ENCODE peak calls at places on chromosomes 2 and 18, in five cellular contexts. O is HCT116, K is IMR-90, I is ovary, J is NB4. U is an unnamed sample.

GRCh38 chr2:196988599-196988998 is 62.1 kb upstream of the PGAP1 start:
- DNase-seq in O (no peak), K (no peak), I (no peak), J (peak; percentile 48), U (no peak)

GRCh38 chr2:62972601-62973000 is 78.0 kb upstream of the OTX1 start:
- DNase-seq in O (no peak), K (no peak), I (no peak), J (no peak), U (no peak)

GRCh38 chr2:20650412-20650879 is 452 bp downstream of the HS1BP3 start:
- DNase-seq in O (no peak), K (peak; percentile 38), I (peak; percentile 44), J (peak; percentile 48), U (no peak)

GRCh38 chr2:96822786-96823185 is 6.7 kb downstream of the CNNM3 start:
- DNase-seq in O (no peak), K (no peak), I (no peak), J (no peak), U (no peak)

GRCh38 chr2:152034257-152034801 is 64.5 kb downstream of the CACNB4 start:
- DNase-seq in O (no peak), K (no peak), I (no peak), J (no peak), U (no peak)

GRCh38 chr2:150587547-150588209 is 100.2 kb upstream of the RND3 start:
- DNase-seq in O (no peak), K (peak; percentile 65), I (no peak), J (no peak), U (no peak)

GRCh38 chr2:38875227-38875575 is 533 bp downstream of the DHX57 start:
- DNase-seq in O (no peak), K (peak; percentile 1), I (no peak), J (no peak), U (no peak)

GRCh38 chr2:86541282-86541681 is 22.0 kb downstream of the CHMP3 start:
- DNase-seq in O (no peak), K (no peak), I (no peak), J (no peak), U (no peak)

GRCh38 chr18:12886498-12887126 is 2.6 kb upstream of the PTPN2 start:
- DNase-seq in O (no peak), K (no peak), I (no peak), J (peak; percentile 72), U (no peak)

GRCh38 chr2:126600715-126601114 is 55.2 kb upstream of the GYPC start:
- DNase-seq in O (no peak), K (no peak), I (no peak), J (no peak), U (no peak)

GRCh38 chr18:1246827-1247226 is 342.2 kb downstream of the ADCYAP1 start:
- DNase-seq in O (no peak), K (no peak), I (no peak), J (no peak), U (no peak)

GRCh38 chr2:155633060-155633839 is 699.3 kb downstream of the NR4A2 start:
- DNase-seq in O (no peak), K (no peak), I (no peak), J (no peak), U (no peak)

GRCh38 chr2:226274143-226274542 is 525.5 kb downstream of the IRS1 start:
- DNase-seq in O (no peak), K (peak; percentile 15), I (no peak), J (no peak), U (no peak)

GRCh38 chr2:9380702-9381628 is 42.4 kb downstream of the ITGB1BP1 start:
- DNase-seq in O (peak; percentile 71), K (peak; percentile 95), I (no peak), J (peak; percentile 39), U (peak; percentile 70)

GRCh38 chr2:181120625-181121024 is 140.2 kb downstream of the UBE2E3 start:
- DNase-seq in O (no peak), K (no peak), I (no peak), J (no peak), U (no peak)

GRCh38 chr2:59904145-59904544 is 649.3 kb downstream of the BCL11A start:
- DNase-seq in O (no peak), K (no peak), I (no peak), J (no peak), U (no peak)

GRCh38 chr2:132540166-132540565 is 123.6 kb downstream of the GPR39 start:
- DNase-seq in O (no peak), K (no peak), I (no peak), J (no peak), U (no peak)

GRCh38 chr2:134169788-134170187 is 84.1 kb upstream of the MGAT5 start:
- DNase-seq in O (no peak), K (no peak), I (no peak), J (no peak), U (no peak)

GRCh38 chr2:110662560-110662959 is 15.3 kb downstream of the BUB1 start:
- DNase-seq in O (no peak), K (peak; percentile 64), I (no peak), J (no peak), U (no peak)

GRCh38 chr18:76993573-76993972 is 139.0 kb downstream of the MBP start:
- DNase-seq in O (no peak), K (no peak), I (no peak), J (no peak), U (no peak)

GRCh38 chr18:9475643-9476580 is 599 bp downstream of the RALBP1 start:
- DNase-seq in O (no peak), K (peak; percentile 39), I (peak; percentile 18), J (peak; percentile 82), U (no peak)

GRCh38 chr2:108612514-108613183 is 78.4 kb downstream of the LIMS1 start:
- DNase-seq in O (no peak), K (no peak), I (no peak), J (no peak), U (no peak)

GRCh38 chr2:18545384-18545783 is 15.1 kb downstream of the RDH14 start:
- DNase-seq in O (no peak), K (peak; percentile 86), I (no peak), J (no peak), U (no peak)

GRCh38 chr18:22348521-22349316 is 69.0 kb downstream of the CTAGE1 start:
- DNase-seq in O (no peak), K (peak; percentile 42), I (peak; percentile 80), J (no peak), U (peak; percentile 78)

GRCh38 chr2:109467701-109468100 is 146.1 kb downstream of the SEPTIN10 start:
- DNase-seq in O (no peak), K (no peak), I (no peak), J (no peak), U (no peak)

GRCh38 chr2:118855451-118856279 is 8.2 kb upstream of the EN1 start:
- DNase-seq in O (peak; percentile 53), K (peak; percentile 52), I (peak; percentile 67), J (peak; percentile 84), U (peak; percentile 87)

GRCh38 chr2:3689998-3690748 is 13.2 kb upstream of the DCDC2C start:
- DNase-seq in O (no peak), K (no peak), I (no peak), J (no peak), U (no peak)

GRCh38 chr2:11676640-11677039 is 6.6 kb upstream of the NTSR2 start:
- DNase-seq in O (no peak), K (no peak), I (no peak), J (no peak), U (no peak)

GRCh38 chr18:59265246-59266018 is 7.8 kb downstream of the RAX start:
- DNase-seq in O (no peak), K (no peak), I (no peak), J (no peak), U (no peak)

GRCh38 chr2:184527058-184527457 is 71.3 kb upstream of the ZNF804A start:
- DNase-seq in O (no peak), K (no peak), I (no peak), J (no peak), U (no peak)

GRCh38 chr2:124485659-124486058 is 460.6 kb downstream of the CNTNAP5 start:
- DNase-seq in O (no peak), K (no peak), I (no peak), J (peak; percentile 2), U (no peak)

GRCh38 chr18:63128242-63128967 is 191.2 kb downstream of the BCL2 start:
- DNase-seq in O (no peak), K (no peak), I (no peak), J (no peak), U (no peak)

GRCh38 chr2:53422979-53423378 is 344.6 kb upstream of the CHAC2 start:
- DNase-seq in O (peak; percentile 44), K (peak; percentile 59), I (no peak), J (peak; percentile 76), U (no peak)

GRCh38 chr2:117537030-117537429 is 277.5 kb upstream of the DDX18 start:
- DNase-seq in O (no peak), K (no peak), I (no peak), J (no peak), U (no peak)

GRCh38 chr2:101545940-101546339 is 71.0 kb upstream of the RFX8 start:
- DNase-seq in O (no peak), K (no peak), I (no peak), J (peak; percentile 40), U (no peak)

GRCh38 chr2:192267484-192267883 is 72.8 kb upstream of the TMEFF2 start:
- DNase-seq in O (no peak), K (peak; percentile 91), I (no peak), J (no peak), U (no peak)

DNA sequence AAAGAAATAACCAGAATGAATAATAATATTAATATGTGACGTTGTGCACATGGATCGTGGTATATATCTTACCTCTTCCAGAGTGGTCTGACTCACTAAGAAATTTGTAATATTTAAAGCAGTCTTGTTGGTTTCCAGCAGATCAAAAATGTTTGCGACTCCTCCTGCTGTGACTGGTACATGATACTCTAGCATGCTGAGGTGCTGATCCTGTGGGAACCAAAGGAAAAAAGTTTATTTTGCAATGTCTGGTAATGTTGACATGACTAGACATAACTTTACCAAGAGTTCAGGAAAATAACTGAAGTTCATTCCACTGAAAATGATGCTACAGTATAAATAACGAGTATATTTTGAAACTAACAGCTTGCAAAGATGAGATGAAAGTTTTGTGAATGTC is 124.5 kb upstream of the BARD1 start:
- DNase-seq in O (no peak), K (no peak), I (no peak), J (no peak), U (no peak)
- H3K4me3 ChIP-seq in O (no peak overlapping the region), K (no peak overlapping the region), I (no peak overlapping the region), J (no peak overlapping the region), U (no peak overlapping the region)

GRCh38 chr2:27320958-27321543 is 1.8 kb downstream of the MPV17 start:
- DNase-seq in O (peak; percentile 98), K (peak; percentile 99), I (peak; percentile 64), J (peak; percentile 69), U (peak; percentile 78)
- TF ChIP-seq POLR2A in O (no peak), K (peak; percentile 79), I (no peak), J (no peak), U (no peak)

DNA sequence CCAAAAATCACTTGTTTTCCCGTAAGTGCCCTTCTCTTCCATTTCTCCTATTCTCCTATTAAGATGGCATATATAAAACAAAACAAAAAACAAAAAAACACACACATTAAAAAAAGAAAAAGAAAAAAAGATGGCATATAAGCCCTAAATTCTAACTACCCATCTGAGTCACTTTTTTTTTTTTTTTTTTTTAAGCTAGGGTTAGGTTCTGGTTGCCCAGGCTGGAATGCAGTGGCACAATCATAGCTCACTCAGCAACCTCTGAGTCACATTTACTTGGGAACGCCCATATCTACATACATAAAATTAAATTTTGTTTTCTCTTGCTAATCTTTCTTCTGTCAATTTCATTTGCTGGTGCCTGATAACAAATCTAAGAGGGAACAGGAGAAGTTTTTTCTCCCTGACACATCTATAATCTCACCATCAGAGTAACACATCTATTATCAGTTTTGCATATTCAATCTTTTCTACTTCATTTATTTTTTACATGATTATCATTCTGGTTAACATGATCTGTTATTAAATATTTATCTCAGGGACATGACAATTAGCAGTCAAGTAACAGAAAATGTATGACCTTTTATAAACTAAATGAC is 52.1 kb downstream of the EEF1B2 start:
- DNase-seq in O (no peak), K (peak; percentile 22), I (no peak), J (no peak), U (no peak)
- H3K4me3 ChIP-seq in O (no peak overlapping the region), K (no peak overlapping the region), I (no peak overlapping the region), J (no peak overlapping the region), U (peak overlapping the region; percentile 38)

GRCh38 chr18:31061945-31062344 is 19.4 kb upstream of the DSC3 start:
- DNase-seq in O (no peak), K (no peak), I (no peak), J (no peak), U (no peak)
- TF ChIP-seq POLR2A in O (no peak), K (no peak), I (no peak), J (no peak), U (no peak)